ENCODE peak calls at places on chromosome 17, in eight cellular contexts. One of them, this sample, is unnamed.

GRCh38 chr17:55666810-55667209 is 55.9 kb downstream of the TMEM100 start:
- DNase-seq in upper lobe of right lung: no peak
- DNase-seq in transverse colon: no peak
- DNase-seq in GM06990: no peak
- DNase-seq in adrenal gland: no peak
- DNase-seq in IMR-90: no peak
- DNase-seq in psoas muscle: no peak
- DNase-seq in BJ: no peak
- DNase-seq in this sample: peak; percentile 51

GRCh38 chr17:6648181-6648580 is 3.2 kb downstream of the MED31 start:
- DNase-seq in transverse colon: no peak
- DNase-seq in IMR-90: no peak
- DNase-seq in upper lobe of right lung: no peak
- DNase-seq in BJ: no peak
- DNase-seq in psoas muscle: no peak
- DNase-seq in GM06990: no peak
- DNase-seq in adrenal gland: no peak
- DNase-seq in this sample: no peak

GRCh38 chr17:39213852-39214251 is 11.9 kb downstream of the STAC2 start:
- DNase-seq in BJ: no peak
- DNase-seq in upper lobe of right lung: peak; percentile 84
- DNase-seq in psoas muscle: no peak
- DNase-seq in transverse colon: no peak
- DNase-seq in IMR-90: peak; percentile 22
- DNase-seq in adrenal gland: peak; percentile 91
- DNase-seq in GM06990: no peak
- DNase-seq in this sample: peak; percentile 73

GRCh38 chr17:83179378-83179777 is 100.0 kb downstream of the METRNL start:
- DNase-seq in transverse colon: no peak
- DNase-seq in IMR-90: no peak
- DNase-seq in GM06990: no peak
- DNase-seq in adrenal gland: no peak
- DNase-seq in psoas muscle: no peak
- DNase-seq in upper lobe of right lung: no peak
- DNase-seq in BJ: no peak
- DNase-seq in this sample: no peak

GRCh38 chr17:46039592-46040186 is 40.6 kb downstream of the STH start:
- DNase-seq in GM06990: no peak
- DNase-seq in transverse colon: no peak
- DNase-seq in BJ: no peak
- DNase-seq in upper lobe of right lung: no peak
- DNase-seq in IMR-90: no peak
- DNase-seq in psoas muscle: no peak
- DNase-seq in adrenal gland: peak; percentile 82
- DNase-seq in this sample: no peak

GRCh38 chr17:43694081-43694870 is 32.6 kb upstream of the MEOX1 start:
- DNase-seq in adrenal gland: peak; percentile 83
- DNase-seq in GM06990: no peak
- DNase-seq in upper lobe of right lung: peak; percentile 82
- DNase-seq in transverse colon: peak; percentile 78
- DNase-seq in psoas muscle: peak; percentile 66
- DNase-seq in IMR-90: peak; percentile 75
- DNase-seq in BJ: no peak
- DNase-seq in this sample: peak; percentile 80

GRCh38 chr17:83173180-83173996 is 94.0 kb downstream of the METRNL start:
- DNase-seq in upper lobe of right lung: no peak
- DNase-seq in GM06990: no peak
- DNase-seq in transverse colon: no peak
- DNase-seq in BJ: no peak
- DNase-seq in psoas muscle: no peak
- DNase-seq in IMR-90: no peak
- DNase-seq in adrenal gland: no peak
- DNase-seq in this sample: no peak

GRCh38 chr17:56599093-56599492 is 5.6 kb downstream of the NOG start:
- DNase-seq in upper lobe of right lung: no peak
- DNase-seq in transverse colon: no peak
- DNase-seq in psoas muscle: no peak
- DNase-seq in adrenal gland: no peak
- DNase-seq in GM06990: no peak
- DNase-seq in BJ: no peak
- DNase-seq in IMR-90: no peak
- DNase-seq in this sample: no peak

GRCh38 chr17:38620551-38621277 is 15.0 kb upstream of the SRCIN1 start:
- DNase-seq in upper lobe of right lung: peak; percentile 15
- DNase-seq in GM06990: no peak
- DNase-seq in IMR-90: no peak
- DNase-seq in BJ: no peak
- DNase-seq in psoas muscle: no peak
- DNase-seq in adrenal gland: no peak
- DNase-seq in transverse colon: no peak
- DNase-seq in this sample: no peak

GRCh38 chr17:29567362-29568330 is 809 bp upstream of the ABHD15 start:
- DNase-seq in adrenal gland: peak; percentile 64
- DNase-seq in GM06990: peak; percentile 88
- DNase-seq in transverse colon: peak; percentile 80
- DNase-seq in IMR-90: peak; percentile 25
- DNase-seq in BJ: no peak
- DNase-seq in psoas muscle: peak; percentile 66
- DNase-seq in upper lobe of right lung: peak; percentile 90
- DNase-seq in this sample: peak; percentile 84

GRCh38 chr17:7590743-7591142 is 849 bp upstream of the SOX15 start:
- DNase-seq in upper lobe of right lung: no peak
- DNase-seq in psoas muscle: no peak
- DNase-seq in transverse colon: no peak
- DNase-seq in BJ: no peak
- DNase-seq in adrenal gland: peak; percentile 61
- DNase-seq in IMR-90: peak; percentile 70
- DNase-seq in GM06990: no peak
- DNase-seq in this sample: no peak

GRCh38 chr17:1725642-1726511 is 1.4 kb downstream of the WDR81 start:
- DNase-seq in adrenal gland: no peak
- DNase-seq in upper lobe of right lung: no peak
- DNase-seq in transverse colon: no peak
- DNase-seq in GM06990: no peak
- DNase-seq in psoas muscle: no peak
- DNase-seq in IMR-90: no peak
- DNase-seq in BJ: no peak
- DNase-seq in this sample: no peak

GRCh38 chr17:74935585-74936469 is at the start of gene OTOP3:
- DNase-seq in GM06990: no peak
- DNase-seq in transverse colon: no peak
- DNase-seq in upper lobe of right lung: no peak
- DNase-seq in BJ: no peak
- DNase-seq in psoas muscle: no peak
- DNase-seq in adrenal gland: no peak
- DNase-seq in IMR-90: no peak
- DNase-seq in this sample: no peak

GRCh38 chr17:2551493-2551892 is 39.8 kb upstream of the METTL16 start:
- DNase-seq in adrenal gland: no peak
- DNase-seq in BJ: no peak
- DNase-seq in psoas muscle: no peak
- DNase-seq in upper lobe of right lung: no peak
- DNase-seq in IMR-90: no peak
- DNase-seq in transverse colon: no peak
- DNase-seq in GM06990: no peak
- DNase-seq in this sample: no peak

GRCh38 chr17:82267575-82268379 is 5.7 kb downstream of the CSNK1D start:
- DNase-seq in transverse colon: peak; percentile 92
- DNase-seq in upper lobe of right lung: peak; percentile 95
- DNase-seq in GM06990: no peak
- DNase-seq in BJ: peak; percentile 86
- DNase-seq in psoas muscle: peak; percentile 97
- DNase-seq in IMR-90: peak; percentile 96
- DNase-seq in adrenal gland: peak; percentile 99
- DNase-seq in this sample: peak; percentile 94

GRCh38 chr17:29698019-29698777 is 75.5 kb upstream of the CORO6 start:
- DNase-seq in IMR-90: no peak
- DNase-seq in psoas muscle: no peak
- DNase-seq in GM06990: no peak
- DNase-seq in transverse colon: no peak
- DNase-seq in upper lobe of right lung: no peak
- DNase-seq in adrenal gland: no peak
- DNase-seq in BJ: no peak
- DNase-seq in this sample: no peak

GRCh38 chr17:2058521-2059124 is 3.7 kb downstream of the HIC1 start:
- DNase-seq in upper lobe of right lung: peak; percentile 93
- DNase-seq in transverse colon: peak; percentile 89
- DNase-seq in adrenal gland: peak; percentile 70
- DNase-seq in psoas muscle: peak; percentile 78
- DNase-seq in BJ: no peak
- DNase-seq in IMR-90: peak; percentile 76
- DNase-seq in GM06990: peak; percentile 79
- DNase-seq in this sample: peak; percentile 91

GRCh38 chr17:63596856-63597557 is 3.7 kb upstream of the TACO1 start:
- DNase-seq in BJ: no peak
- DNase-seq in upper lobe of right lung: no peak
- DNase-seq in IMR-90: no peak
- DNase-seq in GM06990: no peak
- DNase-seq in transverse colon: no peak
- DNase-seq in adrenal gland: no peak
- DNase-seq in psoas muscle: no peak
- DNase-seq in this sample: no peak

GRCh38 chr17:19412984-19413383 is 2.0 kb downstream of the RNF112 start:
- DNase-seq in transverse colon: no peak
- DNase-seq in BJ: no peak
- DNase-seq in upper lobe of right lung: no peak
- DNase-seq in IMR-90: no peak
- DNase-seq in GM06990: no peak
- DNase-seq in psoas muscle: no peak
- DNase-seq in adrenal gland: no peak
- DNase-seq in this sample: no peak

GRCh38 chr17:81821603-81822311 is 11.3 kb downstream of the MCRIP1 start:
- DNase-seq in BJ: no peak
- DNase-seq in adrenal gland: peak; percentile 95
- DNase-seq in psoas muscle: peak; percentile 86
- DNase-seq in IMR-90: peak; percentile 29
- DNase-seq in transverse colon: peak; percentile 95
- DNase-seq in upper lobe of right lung: peak; percentile 94
- DNase-seq in GM06990: no peak
- DNase-seq in this sample: peak; percentile 92

GRCh38 chr17:46863383-46864121 is 12.2 kb downstream of the WNT9B start:
- DNase-seq in IMR-90: no peak
- DNase-seq in upper lobe of right lung: no peak
- DNase-seq in GM06990: no peak
- DNase-seq in psoas muscle: no peak
- DNase-seq in transverse colon: no peak
- DNase-seq in BJ: no peak
- DNase-seq in adrenal gland: no peak
- DNase-seq in this sample: no peak

DNA sequence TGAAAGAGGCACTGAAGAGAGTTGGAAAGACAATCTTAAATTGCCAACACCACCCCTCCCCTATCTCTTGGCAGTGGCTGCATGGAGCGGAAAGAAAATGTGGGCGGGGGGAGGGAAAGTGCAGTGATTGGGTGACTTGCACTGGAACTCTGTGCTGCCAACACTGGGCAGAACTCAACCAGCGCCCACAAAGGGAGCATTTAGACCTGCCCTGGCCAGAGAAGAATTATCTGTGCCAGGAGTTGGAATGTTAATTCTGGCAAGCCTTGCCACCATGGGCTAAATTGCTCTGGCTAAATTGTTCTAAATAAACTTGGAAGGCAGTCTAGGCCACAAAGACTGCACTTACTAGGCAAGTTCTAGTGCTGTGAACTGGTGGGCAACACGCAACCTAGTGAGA is 6.5 kb upstream of the CCL13 start:
- DNase-seq in transverse colon: no peak
- DNase-seq in psoas muscle: no peak
- DNase-seq in upper lobe of right lung: no peak
- DNase-seq in adrenal gland: no peak
- DNase-seq in IMR-90: no peak
- DNase-seq in BJ: no peak
- DNase-seq in GM06990: no peak
- DNase-seq in this sample: no peak
- H3K27me3 ChIP-seq in transverse colon: no peaks in the 10 kb centered on the region
- H3K27me3 ChIP-seq in psoas muscle: no peaks in the 10 kb centered on the region
- H3K27me3 ChIP-seq in upper lobe of right lung: no peaks in the 10 kb centered on the region
- H3K27me3 ChIP-seq in adrenal gland: peaks cover 2% of the 10 kb centered on the region
- H3K27me3 ChIP-seq in IMR-90: no peaks in the 10 kb centered on the region
- H3K27me3 ChIP-seq in BJ: no peaks in the 10 kb centered on the region
- H3K27me3 ChIP-seq in GM06990: no peaks in the 10 kb centered on the region
- H3K27me3 ChIP-seq in this sample: no peaks in the 10 kb centered on the region

GRCh38 chr17:50120475-50121253 is 9.3 kb downstream of the SAMD14 start:
- DNase-seq in transverse colon: no peak
- DNase-seq in upper lobe of right lung: no peak
- DNase-seq in IMR-90: no peak
- DNase-seq in psoas muscle: no peak
- DNase-seq in GM06990: no peak
- DNase-seq in BJ: no peak
- DNase-seq in adrenal gland: no peak
- DNase-seq in this sample: no peak
- H3K27me3 ChIP-seq in transverse colon: peaks cover 15% of the 10 kb centered on the region
- H3K27me3 ChIP-seq in upper lobe of right lung: peaks cover 24% of the 10 kb centered on the region
- H3K27me3 ChIP-seq in IMR-90: no peaks in the 10 kb centered on the region
- H3K27me3 ChIP-seq in psoas muscle: no peaks in the 10 kb centered on the region
- H3K27me3 ChIP-seq in GM06990: no peaks in the 10 kb centered on the region
- H3K27me3 ChIP-seq in BJ: peaks cover 2% of the 10 kb centered on the region
- H3K27me3 ChIP-seq in adrenal gland: no peaks in the 10 kb centered on the region
- H3K27me3 ChIP-seq in this sample: peaks cover 36% of the 10 kb centered on the region

DNA sequence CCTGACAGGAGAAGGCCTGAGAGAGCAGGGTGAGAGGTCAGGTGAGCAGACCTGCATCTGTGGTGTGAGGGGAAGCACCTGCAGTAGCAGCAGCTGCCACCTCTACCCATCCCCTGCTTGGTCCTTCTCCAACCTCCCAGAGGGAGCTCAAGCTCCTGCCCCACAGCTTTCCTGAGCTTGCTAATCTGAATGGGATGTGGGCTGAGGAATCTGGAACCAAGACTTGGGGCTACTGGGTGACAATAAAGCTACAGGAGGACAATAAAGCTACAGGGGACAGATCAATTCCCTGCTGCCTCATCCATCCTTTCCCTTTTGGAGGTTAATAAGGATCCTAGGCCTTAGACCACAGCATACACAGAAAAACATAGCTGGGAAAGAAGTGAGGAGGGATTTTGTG is 4.9 kb upstream of the TBX4 start:
- DNase-seq in BJ: no peak
- DNase-seq in psoas muscle: no peak
- DNase-seq in transverse colon: no peak
- DNase-seq in IMR-90: no peak
- DNase-seq in upper lobe of right lung: no peak
- DNase-seq in adrenal gland: no peak
- DNase-seq in GM06990: no peak
- DNase-seq in this sample: no peak
- H3K27me3 ChIP-seq in BJ: peaks cover 14% of the 10 kb centered on the region
- H3K27me3 ChIP-seq in psoas muscle: peaks cover 35% of the 10 kb centered on the region
- H3K27me3 ChIP-seq in transverse colon: peaks cover 87% of the 10 kb centered on the region
- H3K27me3 ChIP-seq in IMR-90: peaks cover 44% of the 10 kb centered on the region
- H3K27me3 ChIP-seq in upper lobe of right lung: peaks cover 36% of the 10 kb centered on the region
- H3K27me3 ChIP-seq in adrenal gland: peaks cover 25% of the 10 kb centered on the region
- H3K27me3 ChIP-seq in GM06990: no peaks in the 10 kb centered on the region
- H3K27me3 ChIP-seq in this sample: peaks cover 30% of the 10 kb centered on the region

DNA sequence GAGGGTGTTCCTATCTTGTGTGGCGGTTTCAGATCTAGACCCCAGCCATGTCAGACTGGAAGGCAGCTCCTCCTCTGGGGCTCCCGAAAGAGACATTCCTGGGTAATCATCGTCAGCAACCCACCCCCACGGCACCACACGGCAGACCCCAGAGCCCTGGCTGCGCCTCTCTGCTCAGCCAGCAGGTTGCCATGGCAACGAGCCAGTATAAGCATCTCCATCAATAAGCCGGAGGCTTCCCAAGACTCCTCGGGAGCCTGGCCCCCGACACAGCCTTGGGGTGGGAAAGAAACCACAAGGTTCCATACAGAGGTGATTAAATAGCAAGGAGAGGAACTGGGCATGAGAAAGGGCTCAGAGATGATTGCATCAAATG is 320.7 kb upstream of the TNRC6C start:
- DNase-seq in upper lobe of right lung: no peak
- DNase-seq in IMR-90: no peak
- DNase-seq in psoas muscle: no peak
- DNase-seq in adrenal gland: no peak
- DNase-seq in transverse colon: no peak
- DNase-seq in BJ: no peak
- DNase-seq in GM06990: no peak
- DNase-seq in this sample: no peak
- H3K27me3 ChIP-seq in upper lobe of right lung: peaks cover 8% of the 10 kb centered on the region
- H3K27me3 ChIP-seq in IMR-90: peaks cover 54% of the 10 kb centered on the region
- H3K27me3 ChIP-seq in psoas muscle: peaks cover 9% of the 10 kb centered on the region
- H3K27me3 ChIP-seq in adrenal gland: no peaks in the 10 kb centered on the region
- H3K27me3 ChIP-seq in transverse colon: peaks cover 23% of the 10 kb centered on the region
- H3K27me3 ChIP-seq in BJ: peaks cover 4% of the 10 kb centered on the region
- H3K27me3 ChIP-seq in GM06990: peaks cover 1% of the 10 kb centered on the region
- H3K27me3 ChIP-seq in this sample: peaks cover 20% of the 10 kb centered on the region

This sample was measured in lower lobe of right lung.